ENCODE peak calls at places on chromosomes 11 and 22, in nine cellular contexts. T is GM06990; M is NCI-H446; G is astrocyte; X is Calu3; E is cardiac fibroblast; C is nephron progenitor cell; D is cardiac muscle cell; W is stimulated activated CD4-positive, alpha-beta T cell treated with anti-CD3 and anti-CD28 coated beads, Interleukin-4, amount 100 ng/mL, for 1 hour. L is an unnamed sample.

GRCh38 chr11:47766363-47767227 is 546 bp downstream of the FNBP4 start:
- DNase-seq in W (peak; percentile 79), E (peak; percentile 64), C (peak; percentile 46), X (peak; percentile 48), D (peak; percentile 59), G (peak; percentile 59), T (peak; percentile 76), M (peak; percentile 38), L (peak; percentile 57)

GRCh38 chr11:19615503-19615902 is 97.1 kb upstream of the NAV2 start:
- DNase-seq in W (no peak), T (no peak), X (no peak), D (no peak), M (no peak), G (no peak), E (no peak), C (no peak), L (no peak)

GRCh38 chr22:27212617-27213177 is 555.3 kb downstream of the MIAT start:
- DNase-seq in E (peak; percentile 100), G (peak; percentile 100), D (peak; percentile 60), X (peak; percentile 19), M (peak; percentile 58), W (no peak), C (peak; percentile 52), T (no peak), L (peak; percentile 37)

GRCh38 chr22:49004484-49005399 is 822.9 kb downstream of the BRD1 start:
- DNase-seq in T (no peak), E (no peak), G (no peak), X (no peak), W (no peak), M (no peak), D (no peak), C (no peak), L (no peak)

GRCh38 chr11:8683115-8683807 is 669 bp downstream of the RPL27A start:
- DNase-seq in C (no peak), W (peak; percentile 46), T (no peak), X (peak; percentile 27), D (no peak), E (no peak), M (no peak), G (peak; percentile 14), L (peak; percentile 45)

GRCh38 chr22:22618923-22619322 is 25.5 kb upstream of the GGTLC2 start:
- DNase-seq in G (no peak), E (no peak), T (no peak), D (no peak), X (no peak), M (no peak), C (no peak), W (no peak), L (no peak)

GRCh38 chr11:66617148-66617814 is 851 bp downstream of the RBM14 start:
- DNase-seq in X (no peak), D (peak; percentile 78), E (no peak), C (no peak), G (peak; percentile 40), M (no peak), T (no peak), W (peak; percentile 13), L (no peak)

GRCh38 chr11:31974737-31975136 is 116.1 kb upstream of the RCN1 start:
- DNase-seq in M (no peak), C (no peak), E (peak; percentile 13), T (no peak), X (no peak), G (peak; percentile 89), D (no peak), W (no peak), L (no peak)

GRCh38 chr11:62446091-62446490 is 27.3 kb downstream of the SCGB1A1 start:
- DNase-seq in D (no peak), E (no peak), X (no peak), G (no peak), T (no peak), C (no peak), W (no peak), M (no peak), L (no peak)

GRCh38 chr11:61838921-61839320 is 10.8 kb downstream of the FADS2 start:
- DNase-seq in E (no peak), M (no peak), D (no peak), W (no peak), X (no peak), T (no peak), G (no peak), C (no peak), L (no peak)

GRCh38 chr11:107561688-107562087 is 3.8 kb downstream of the ALKBH8 start:
- DNase-seq in C (no peak), D (no peak), X (no peak), E (peak; percentile 39), W (no peak), M (no peak), G (peak; percentile 54), T (no peak), L (no peak)

GRCh38 chr11:123581651-123582399 is 72.6 kb downstream of the SCN3B start:
- DNase-seq in G (no peak), T (no peak), X (no peak), E (no peak), D (no peak), W (no peak), C (no peak), M (no peak), L (no peak)

GRCh38 chr11:1453611-1454386 is 32.8 kb downstream of the MOB2 start:
- DNase-seq in W (peak; percentile 22), C (peak; percentile 50), T (peak; percentile 43), X (peak; percentile 44), M (no peak), D (peak; percentile 64), G (no peak), E (no peak), L (peak; percentile 73)

GRCh38 chr11:2990617-2991476 is 1.3 kb downstream of the NAP1L4 start:
- DNase-seq in T (no peak), G (no peak), D (peak; percentile 30), M (no peak), E (no peak), C (no peak), X (peak; percentile 21), W (peak; percentile 46), L (peak; percentile 30)

GRCh38 chr22:45548991-45549736 is 46.5 kb downstream of the FBLN1 start:
- DNase-seq in G (peak; percentile 90), C (no peak), X (peak; percentile 69), T (no peak), E (peak; percentile 91), D (peak; percentile 27), M (no peak), W (no peak), L (peak; percentile 14)

GRCh38 chr11:114232400-114233070 is 63.7 kb upstream of the NNMT start:
- DNase-seq in M (no peak), G (no peak), C (peak; percentile 62), T (no peak), W (no peak), E (no peak), D (no peak), X (no peak), L (peak; percentile 96)

GRCh38 chr11:67558084-67558772 is 25.4 kb upstream of the GSTP1 start:
- DNase-seq in C (no peak), E (peak; percentile 69), W (no peak), X (peak; percentile 37), T (peak; percentile 76), M (no peak), D (no peak), G (peak; percentile 9), L (no peak)

L was measured in neural progenitor cell.